ENCODE peak calls at places on chromosomes 1 and 21, in ten cellular contexts. One of them, this sample, is unnamed.

GRCh38 chr1:196774195-196774594 is 445 bp upstream of the CFHR3 start:
- DNase-seq in neural progenitor cell: no peak
- DNase-seq in psoas muscle: no peak
- DNase-seq in AG10803: no peak
- DNase-seq in AG09309: no peak
- DNase-seq in hepatocyte: no peak
- DNase-seq in cardiac fibroblast: no peak
- DNase-seq in A549: no peak
- DNase-seq in brain microvascular endothelial cell: no peak
- DNase-seq in AG04449: no peak
- DNase-seq in this sample: no peak

GRCh38 chr1:58392083-58392482 is 154.4 kb downstream of the OMA1 start:
- DNase-seq in brain microvascular endothelial cell: no peak
- DNase-seq in AG10803: no peak
- DNase-seq in cardiac fibroblast: no peak
- DNase-seq in AG09309: no peak
- DNase-seq in hepatocyte: no peak
- DNase-seq in A549: no peak
- DNase-seq in AG04449: no peak
- DNase-seq in psoas muscle: no peak
- DNase-seq in neural progenitor cell: no peak
- DNase-seq in this sample: no peak

GRCh38 chr1:154797175-154797574 is 72.9 kb downstream of the KCNN3 start:
- DNase-seq in cardiac fibroblast: no peak
- DNase-seq in AG10803: no peak
- DNase-seq in hepatocyte: no peak
- DNase-seq in neural progenitor cell: no peak
- DNase-seq in AG04449: no peak
- DNase-seq in brain microvascular endothelial cell: no peak
- DNase-seq in A549: no peak
- DNase-seq in psoas muscle: no peak
- DNase-seq in AG09309: no peak
- DNase-seq in this sample: no peak

GRCh38 chr1:216815239-216815955 is 92.2 kb upstream of the ESRRG start:
- DNase-seq in AG04449: no peak
- DNase-seq in neural progenitor cell: peak
- DNase-seq in cardiac fibroblast: no peak
- DNase-seq in psoas muscle: peak
- DNase-seq in A549: no peak
- DNase-seq in brain microvascular endothelial cell: no peak
- DNase-seq in hepatocyte: peak
- DNase-seq in AG09309: no peak
- DNase-seq in AG10803: peak
- DNase-seq in this sample: no peak

GRCh38 chr1:17527036-17527914 is 12.2 kb upstream of the ARHGEF10L start:
- DNase-seq in AG09309: no peak
- DNase-seq in psoas muscle: no peak
- DNase-seq in AG04449: peak
- DNase-seq in brain microvascular endothelial cell: no peak
- DNase-seq in hepatocyte: peak
- DNase-seq in AG10803: peak
- DNase-seq in A549: peak
- DNase-seq in cardiac fibroblast: peak
- DNase-seq in neural progenitor cell: no peak
- DNase-seq in this sample: no peak

GRCh38 chr1:100183370-100183769 is 5.3 kb upstream of the LRRC39 start:
- DNase-seq in cardiac fibroblast: no peak
- DNase-seq in AG10803: no peak
- DNase-seq in brain microvascular endothelial cell: no peak
- DNase-seq in neural progenitor cell: no peak
- DNase-seq in A549: no peak
- DNase-seq in AG04449: no peak
- DNase-seq in psoas muscle: no peak
- DNase-seq in hepatocyte: no peak
- DNase-seq in AG09309: no peak
- DNase-seq in this sample: no peak

GRCh38 chr1:20073247-20073646 is 3.3 kb downstream of the PLA2G5 start:
- DNase-seq in AG04449: no peak
- DNase-seq in brain microvascular endothelial cell: no peak
- DNase-seq in cardiac fibroblast: no peak
- DNase-seq in neural progenitor cell: no peak
- DNase-seq in A549: no peak
- DNase-seq in AG10803: no peak
- DNase-seq in AG09309: no peak
- DNase-seq in hepatocyte: no peak
- DNase-seq in psoas muscle: no peak
- DNase-seq in this sample: no peak

GRCh38 chr21:35824136-35824535 is 236.2 kb downstream of the SETD4 start:
- DNase-seq in brain microvascular endothelial cell: no peak
- DNase-seq in AG09309: no peak
- DNase-seq in A549: no peak
- DNase-seq in cardiac fibroblast: no peak
- DNase-seq in neural progenitor cell: no peak
- DNase-seq in AG04449: no peak
- DNase-seq in AG10803: no peak
- DNase-seq in psoas muscle: no peak
- DNase-seq in hepatocyte: no peak
- DNase-seq in this sample: no peak

GRCh38 chr1:102919659-102920058 is 188.7 kb downstream of the COL11A1 start:
- DNase-seq in hepatocyte: no peak
- DNase-seq in brain microvascular endothelial cell: peak
- DNase-seq in AG04449: peak
- DNase-seq in cardiac fibroblast: peak
- DNase-seq in psoas muscle: no peak
- DNase-seq in A549: no peak
- DNase-seq in AG09309: peak
- DNase-seq in neural progenitor cell: no peak
- DNase-seq in AG10803: peak
- DNase-seq in this sample: no peak

GRCh38 chr1:84020151-84020550 is 21.2 kb upstream of the TTLL7 start:
- DNase-seq in hepatocyte: no peak
- DNase-seq in neural progenitor cell: no peak
- DNase-seq in brain microvascular endothelial cell: no peak
- DNase-seq in psoas muscle: no peak
- DNase-seq in AG04449: no peak
- DNase-seq in AG10803: no peak
- DNase-seq in A549: no peak
- DNase-seq in cardiac fibroblast: no peak
- DNase-seq in AG09309: no peak
- DNase-seq in this sample: no peak
- TF ChIP-seq CTCF in hepatocyte: no peak
- TF ChIP-seq CTCF in neural progenitor cell: no peak
- TF ChIP-seq CTCF in brain microvascular endothelial cell: no peak
- TF ChIP-seq CTCF in psoas muscle: no peak
- TF ChIP-seq CTCF in AG04449: no peak
- TF ChIP-seq CTCF in AG10803: no peak
- TF ChIP-seq CTCF in A549: no peak
- TF ChIP-seq CTCF in cardiac fibroblast: no peak
- TF ChIP-seq CTCF in AG09309: no peak
- TF ChIP-seq CTCF in this sample: no peak

DNA sequence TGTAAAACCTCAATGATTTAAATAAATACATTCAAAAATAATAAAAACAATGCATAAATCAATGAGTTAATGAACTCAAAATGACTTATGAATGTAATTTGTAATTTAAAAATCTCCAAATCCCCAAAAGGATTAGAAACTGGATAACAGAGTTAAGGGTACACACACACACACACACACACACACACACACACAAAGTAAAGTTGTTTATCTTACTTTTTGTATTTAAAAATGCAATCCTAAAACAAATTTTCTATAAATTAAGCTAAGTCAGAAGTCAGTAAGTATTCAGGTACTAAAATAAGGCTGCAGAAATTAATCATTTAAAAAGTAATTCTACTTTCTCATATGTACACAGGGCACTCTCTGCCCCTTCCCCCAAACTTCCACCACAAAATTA is 1.8 kb downstream of the LRIF1 start:
- DNase-seq in brain microvascular endothelial cell: no peak
- DNase-seq in AG04449: no peak
- DNase-seq in AG10803: no peak
- DNase-seq in cardiac fibroblast: no peak
- DNase-seq in neural progenitor cell: no peak
- DNase-seq in psoas muscle: no peak
- DNase-seq in hepatocyte: no peak
- DNase-seq in A549: no peak
- DNase-seq in AG09309: no peak
- DNase-seq in this sample: no peak
- H3K4me3 ChIP-seq in brain microvascular endothelial cell: no peak
- H3K4me3 ChIP-seq in AG04449: no peak
- H3K4me3 ChIP-seq in AG10803: no peak
- H3K4me3 ChIP-seq in cardiac fibroblast: no peak
- H3K4me3 ChIP-seq in neural progenitor cell: peak
- H3K4me3 ChIP-seq in psoas muscle: peak
- H3K4me3 ChIP-seq in hepatocyte: peak
- H3K4me3 ChIP-seq in A549: no peak
- H3K4me3 ChIP-seq in AG09309: no peak
- H3K4me3 ChIP-seq in this sample: peak

GRCh38 chr1:179142889-179143299 is 61.0 kb downstream of the TOR3A start:
- DNase-seq in AG10803: peak
- DNase-seq in brain microvascular endothelial cell: peak
- DNase-seq in AG04449: peak
- DNase-seq in hepatocyte: peak
- DNase-seq in AG09309: peak
- DNase-seq in psoas muscle: no peak
- DNase-seq in cardiac fibroblast: peak
- DNase-seq in neural progenitor cell: no peak
- DNase-seq in A549: peak
- DNase-seq in this sample: peak

GRCh38 chr1:179143332-179143731 is 61.5 kb downstream of the TOR3A start:
- DNase-seq in neural progenitor cell: no peak
- DNase-seq in AG09309: peak
- DNase-seq in brain microvascular endothelial cell: peak
- DNase-seq in psoas muscle: no peak
- DNase-seq in hepatocyte: peak
- DNase-seq in A549: peak
- DNase-seq in cardiac fibroblast: peak
- DNase-seq in AG04449: peak
- DNase-seq in AG10803: peak
- DNase-seq in this sample: peak

GRCh38 chr1:179141592-179142244 is 59.8 kb downstream of the TOR3A start:
- DNase-seq in neural progenitor cell: peak
- DNase-seq in AG04449: peak
- DNase-seq in AG10803: peak
- DNase-seq in brain microvascular endothelial cell: peak
- DNase-seq in A549: peak
- DNase-seq in cardiac fibroblast: peak
- DNase-seq in hepatocyte: no peak
- DNase-seq in psoas muscle: no peak
- DNase-seq in AG09309: peak
- DNase-seq in this sample: no peak

GRCh38 chr1:179137623-179138235 is 55.9 kb downstream of the TOR3A start:
- DNase-seq in brain microvascular endothelial cell: no peak
- DNase-seq in A549: no peak
- DNase-seq in neural progenitor cell: no peak
- DNase-seq in cardiac fibroblast: no peak
- DNase-seq in AG09309: no peak
- DNase-seq in psoas muscle: peak
- DNase-seq in hepatocyte: no peak
- DNase-seq in AG10803: peak
- DNase-seq in AG04449: no peak
- DNase-seq in this sample: no peak
- TF ChIP-seq CTCF in brain microvascular endothelial cell: no peak
- TF ChIP-seq CTCF in A549: no peak
- TF ChIP-seq CTCF in neural progenitor cell: no peak
- TF ChIP-seq CTCF in cardiac fibroblast: no peak
- TF ChIP-seq CTCF in AG09309: no peak
- TF ChIP-seq CTCF in psoas muscle: no peak
- TF ChIP-seq CTCF in hepatocyte: no peak
- TF ChIP-seq CTCF in AG10803: no peak
- TF ChIP-seq CTCF in AG04449: no peak
- TF ChIP-seq CTCF in this sample: no peak

GRCh38 chr1:167455786-167456446 is 62.4 kb downstream of the CD247 start:
- DNase-seq in AG04449: no peak
- DNase-seq in brain microvascular endothelial cell: no peak
- DNase-seq in neural progenitor cell: peak
- DNase-seq in hepatocyte: peak
- DNase-seq in psoas muscle: no peak
- DNase-seq in AG10803: no peak
- DNase-seq in AG09309: no peak
- DNase-seq in cardiac fibroblast: peak
- DNase-seq in A549: peak
- DNase-seq in this sample: no peak

GRCh38 chr1:167457936-167458584 is 60.3 kb downstream of the CD247 start:
- DNase-seq in cardiac fibroblast: no peak
- DNase-seq in neural progenitor cell: no peak
- DNase-seq in brain microvascular endothelial cell: no peak
- DNase-seq in A549: no peak
- DNase-seq in AG04449: no peak
- DNase-seq in AG10803: no peak
- DNase-seq in AG09309: no peak
- DNase-seq in hepatocyte: no peak
- DNase-seq in psoas muscle: no peak
- DNase-seq in this sample: no peak

GRCh38 chr1:167456926-167457325 is 61.4 kb downstream of the CD247 start:
- DNase-seq in neural progenitor cell: no peak
- DNase-seq in A549: no peak
- DNase-seq in AG10803: no peak
- DNase-seq in psoas muscle: no peak
- DNase-seq in hepatocyte: no peak
- DNase-seq in AG04449: no peak
- DNase-seq in AG09309: no peak
- DNase-seq in brain microvascular endothelial cell: no peak
- DNase-seq in cardiac fibroblast: no peak
- DNase-seq in this sample: no peak

GRCh38 chr1:167454929-167455785 is 63.2 kb downstream of the CD247 start:
- DNase-seq in AG04449: no peak
- DNase-seq in AG10803: peak
- DNase-seq in A549: peak
- DNase-seq in cardiac fibroblast: peak
- DNase-seq in brain microvascular endothelial cell: peak
- DNase-seq in AG09309: no peak
- DNase-seq in psoas muscle: peak
- DNase-seq in neural progenitor cell: peak
- DNase-seq in hepatocyte: peak
- DNase-seq in this sample: no peak

GRCh38 chr1:167456500-167456899 is 61.8 kb downstream of the CD247 start:
- DNase-seq in brain microvascular endothelial cell: no peak
- DNase-seq in AG10803: no peak
- DNase-seq in AG09309: no peak
- DNase-seq in neural progenitor cell: no peak
- DNase-seq in psoas muscle: no peak
- DNase-seq in AG04449: no peak
- DNase-seq in A549: no peak
- DNase-seq in cardiac fibroblast: no peak
- DNase-seq in hepatocyte: no peak
- DNase-seq in this sample: no peak
- H3K4me3 ChIP-seq in brain microvascular endothelial cell: no peak
- H3K4me3 ChIP-seq in AG10803: no peak
- H3K4me3 ChIP-seq in AG09309: no peak
- H3K4me3 ChIP-seq in neural progenitor cell: no peak
- H3K4me3 ChIP-seq in psoas muscle: peak
- H3K4me3 ChIP-seq in AG04449: no peak
- H3K4me3 ChIP-seq in A549: no peak
- H3K4me3 ChIP-seq in cardiac fibroblast: no peak
- H3K4me3 ChIP-seq in hepatocyte: no peak
- H3K4me3 ChIP-seq in this sample: no peak